ENCODE peak calls at places on chromosomes 11 and 22, in seven cellular contexts. D is transverse colon, S is K562, Z is lower leg skin, X is HepG2, M is body of pancreas, I is HCT116. Y is an unnamed sample.
A peak's percentile ranks its signal among the peaks of the same experiment; 100 is the strongest.

GRCh38 chr11:85810871-85811611 is at the start of gene SYTL2:
- DNase-seq in I (no peak), X (peak; percentile 6), S (peak; percentile 81), M (peak; percentile 73), Z (peak; percentile 89), D (peak; percentile 88), Y (peak; percentile 90)

GRCh38 chr11:37907461-37908223 is 1309.6 kb upstream of the RAG2 start:
- DNase-seq in I (no peak), Z (no peak), X (no peak), D (no peak), S (no peak), M (no peak), Y (no peak)

GRCh38 chr11:8258771-8259170 is 4.9 kb downstream of the LMO1 start:
- DNase-seq in S (no peak), Z (peak; percentile 81), I (no peak), D (no peak), X (no peak), M (peak; percentile 44), Y (peak; percentile 87)

GRCh38 chr11:41201156-41201555 is 258.3 kb downstream of the LRRC4C start:
- DNase-seq in S (peak; percentile 5), I (no peak), D (no peak), Z (no peak), M (no peak), X (peak; percentile 21), Y (no peak)

GRCh38 chr11:15145151-15145550 is 30.4 kb downstream of the INSC start:
- DNase-seq in S (no peak), I (no peak), D (no peak), Z (no peak), M (no peak), X (no peak), Y (no peak)

GRCh38 chr11:14288189-14288935 is 70.6 kb downstream of the RRAS2 start:
- DNase-seq in M (no peak), Z (no peak), D (no peak), X (no peak), S (no peak), I (no peak), Y (no peak)

GRCh38 chr11:85257837-85258236 is 369.3 kb downstream of the DLG2 start:
- DNase-seq in X (no peak), I (no peak), S (no peak), M (no peak), Z (no peak), D (no peak), Y (no peak)

GRCh38 chr11:326842-327580 is 6.4 kb upstream of the IFITM3 start:
- DNase-seq in M (peak; percentile 89), I (no peak), X (peak; percentile 36), S (peak; percentile 60), D (peak; percentile 87), Z (peak; percentile 98), Y (no peak)

GRCh38 chr22:48664586-48664985 is 1163.1 kb downstream of the BRD1 start:
- DNase-seq in X (no peak), I (no peak), Z (no peak), S (no peak), M (no peak), D (no peak), Y (no peak)
- TF ChIP-seq POLR2A in X (no peak), I (no peak), Z (no peak), S (no peak), M (no peak), D (no peak), Y (no peak)

GRCh38 chr11:73971175-73971719 is 11.4 kb downstream of the UCP2 start:
- DNase-seq in I (no peak), Z (no peak), D (no peak), S (no peak), M (no peak), X (no peak), Y (no peak)
- TF ChIP-seq POLR2A in I (no peak), Z (no peak), D (no peak), S (peak; percentile 74), M (peak; percentile 6), X (peak; percentile 55), Y (no peak)

GRCh38 chr22:20509344-20510047 is 2.1 kb downstream of the MED15 start:
- DNase-seq in I (no peak), Z (peak; percentile 94), D (peak; percentile 79), S (peak; percentile 95), X (peak; percentile 84), M (peak; percentile 83), Y (no peak)
- TF ChIP-seq POLR2A in I (no peak), Z (no peak), D (peak; percentile 84), S (no peak), X (no peak), M (peak; percentile 73), Y (peak; percentile 22)

GRCh38 chr11:65477271-65478029 is 21.4 kb upstream of the MALAT1 start:
- DNase-seq in Z (peak; percentile 99), D (peak; percentile 98), M (peak; percentile 97), X (peak; percentile 88), I (no peak), S (peak; percentile 95), Y (peak; percentile 79)

GRCh38 chr11:65479184-65480145 is 19.4 kb upstream of the MALAT1 start:
- DNase-seq in X (no peak), M (peak; percentile 86), D (peak; percentile 64), Z (peak; percentile 86), S (no peak), I (no peak), Y (no peak)

GRCh38 chr11:65482306-65482850 is 16.5 kb upstream of the MALAT1 start:
- DNase-seq in S (no peak), X (no peak), D (no peak), Z (no peak), M (no peak), I (no peak), Y (no peak)

GRCh38 chr11:65476632-65477270 is 22.1 kb upstream of the MALAT1 start:
- DNase-seq in I (no peak), D (peak; percentile 81), M (peak; percentile 42), Z (peak; percentile 95), X (no peak), S (no peak), Y (no peak)

DNA sequence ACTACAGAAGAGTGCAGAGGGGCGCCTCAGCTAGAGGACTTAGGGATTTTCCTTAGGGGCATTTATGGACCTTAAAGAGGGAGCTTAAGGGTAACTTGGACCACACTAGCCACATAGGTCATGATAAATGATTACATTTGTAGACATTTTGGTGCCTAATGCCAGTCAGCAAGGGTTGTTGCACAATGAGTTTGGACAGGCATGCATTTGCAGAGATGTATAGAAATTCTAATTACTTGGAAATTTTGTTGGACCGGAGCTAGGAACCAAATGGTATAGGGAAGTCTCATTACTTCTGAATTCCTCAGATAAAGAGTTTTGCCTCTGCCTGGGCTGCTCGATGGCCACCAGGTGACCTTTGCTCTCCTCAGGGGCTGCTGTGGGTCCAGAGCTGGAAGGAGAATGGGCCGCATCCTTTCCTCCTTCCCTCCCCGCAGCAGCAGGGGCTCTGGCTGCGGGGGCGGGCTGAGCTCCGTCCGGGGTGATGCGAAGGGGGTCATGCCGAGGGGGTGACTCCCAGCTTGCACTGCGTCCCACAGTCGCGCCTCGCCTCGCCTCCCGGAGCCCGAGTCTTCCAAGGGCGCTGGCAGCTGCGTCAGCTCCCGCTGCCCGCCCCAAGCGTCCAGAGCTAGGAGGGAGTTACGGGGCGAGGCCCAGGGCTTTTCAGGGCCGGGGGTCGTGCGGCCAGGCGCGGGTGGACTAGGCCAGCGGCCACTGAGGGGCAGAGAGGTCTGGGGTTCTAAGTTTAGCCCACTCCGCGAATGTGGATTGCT is 20.2 kb upstream of the MALAT1 start:
- DNase-seq in X (no peak), I (no peak), Z (peak; percentile 93), M (peak; percentile 55), S (peak; percentile 86), D (peak; percentile 61), Y (no peak)
- TF ChIP-seq POLR2A in X (no peak), I (no peak), Z (no peak), M (no peak), S (peak; percentile 73), D (no peak), Y (peak; percentile 43)

GRCh38 chr22:36853407-36854099 is 7.3 kb upstream of the NCF4 start:
- DNase-seq in M (peak; percentile 69), I (peak; percentile 40), S (peak; percentile 57), D (peak; percentile 76), X (peak; percentile 25), Z (peak; percentile 92), Y (peak; percentile 53)
- TF ChIP-seq POLR2A in M (no peak), I (no peak), S (no peak), D (no peak), X (no peak), Z (no peak), Y (no peak)

GRCh38 chr11:45997599-45997998 is 75.1 kb downstream of the LARGE2 start:
- DNase-seq in I (no peak), Z (no peak), S (peak; percentile 42), X (no peak), D (no peak), M (peak; percentile 28), Y (no peak)
- TF ChIP-seq POLR2A in I (no peak), Z (no peak), S (no peak), X (no peak), D (no peak), M (no peak), Y (no peak)

GRCh38 chr11:119087747-119088241 is 3.1 kb downstream of the HMBS start:
- DNase-seq in Z (no peak), D (no peak), X (no peak), M (no peak), I (no peak), S (peak; percentile 92), Y (no peak)

GRCh38 chr11:119081682-119082081 is 3.0 kb upstream of the HMBS start:
- DNase-seq in M (no peak), I (no peak), X (no peak), Z (no peak), S (no peak), D (no peak), Y (no peak)

GRCh38 chr11:119089319-119089718 is 4.6 kb downstream of the HMBS start:
- DNase-seq in X (no peak), S (peak; percentile 30), I (no peak), D (no peak), Z (no peak), M (no peak), Y (no peak)

GRCh38 chr11:119085523-119085878 is 820 bp downstream of the HMBS start:
- DNase-seq in S (peak; percentile 83), I (no peak), Z (no peak), D (peak; percentile 35), X (no peak), M (no peak), Y (no peak)

GRCh38 chr11:119084663-119085522 is at the start of gene HMBS:
- DNase-seq in Z (peak; percentile 99), I (peak; percentile 80), D (peak; percentile 95), S (peak; percentile 90), M (peak; percentile 93), X (peak; percentile 92), Y (peak; percentile 72)
- TF ChIP-seq POLR2A in Z (no peak), I (peak; percentile 74), D (peak; percentile 54), S (peak; percentile 92), M (peak; percentile 69), X (peak; percentile 83), Y (peak; percentile 65)

DNA sequence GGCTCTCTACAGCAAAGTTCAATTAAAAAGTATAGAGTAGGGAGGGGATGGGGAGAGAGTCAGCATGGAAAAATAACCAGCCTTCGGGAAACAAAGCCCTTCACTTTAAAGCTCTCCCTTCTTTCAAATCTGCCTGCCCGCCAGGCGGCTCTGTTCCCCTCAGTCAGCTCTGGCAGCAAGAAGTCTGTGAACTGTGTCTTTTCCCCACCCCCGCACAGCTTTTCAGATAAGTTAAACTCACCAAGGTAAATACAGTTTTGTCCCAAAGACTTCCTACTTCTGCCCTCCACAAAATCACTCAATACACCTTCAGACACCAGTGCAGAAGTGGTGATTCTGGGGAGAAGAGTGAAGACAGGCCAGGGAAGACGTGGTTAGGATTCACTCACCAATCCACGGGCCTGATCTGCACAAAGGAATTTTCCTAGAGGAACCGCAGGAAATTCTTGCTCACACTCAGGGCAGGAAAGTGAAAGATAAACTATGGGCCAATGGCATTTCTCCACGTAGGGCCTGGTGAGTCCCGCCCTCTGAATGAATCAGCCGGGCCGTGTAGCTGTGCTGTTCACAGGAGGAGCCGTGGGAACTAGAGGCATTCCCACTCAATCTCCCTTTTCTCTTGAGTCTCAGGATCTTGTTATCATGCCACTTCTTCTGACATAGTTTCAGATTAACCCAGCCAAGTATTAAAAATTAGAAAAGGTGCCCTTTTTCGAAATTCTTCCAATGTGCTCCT is at the start of gene TRIM5:
- DNase-seq in I (peak; percentile 92), D (peak; percentile 87), M (peak; percentile 94), X (peak; percentile 92), Z (peak; percentile 96), S (peak; percentile 96), Y (peak; percentile 97)
- TF ChIP-seq POLR2A in I (no peak), D (peak; percentile 51), M (peak; percentile 80), X (peak; percentile 73), Z (no peak), S (peak; percentile 75), Y (peak; percentile 66)

Y was measured in H54.